ENCODE peak calls at places on chromosomes 2 and 18, in nine cellular contexts. D is CD4-positive, CD25-positive, alpha-beta regulatory T cell; S is aorta; B is cardiac fibroblast; N is fibroblast of the aortic adventitia; V is astrocyte of the spinal cord; R is sigmoid colon; F is mammary epithelial cell; Q is tibial artery. H is an unnamed sample.

GRCh38 chr2:136116111-136116812 is 1.7 kb downstream of the CXCR4 start:
- DNase-seq in D (peak), S (no peak), B (peak), N (no peak), V (no peak), R (peak), F (no peak), Q (peak), H (no peak)

GRCh38 chr2:172464340-172465129 is 37.1 kb downstream of the ITGA6 start:
- DNase-seq in D (no peak), S (no peak), B (no peak), N (no peak), V (no peak), R (no peak), F (peak), Q (no peak), H (no peak)

GRCh38 chr18:46007165-46007564 is 40.0 kb upstream of the EPG5 start:
- DNase-seq in D (no peak), S (no peak), B (no peak), N (no peak), V (no peak), R (no peak), F (no peak), Q (no peak), H (no peak)

GRCh38 chr2:181953773-181954537 is 31.7 kb upstream of the PPP1R1C start:
- DNase-seq in D (peak), S (peak), B (peak), N (peak), V (peak), R (no peak), F (peak), Q (peak), H (no peak)

GRCh38 chr2:239832995-239833727 is 192.0 kb downstream of the NDUFA10 start:
- DNase-seq in D (no peak), S (peak), B (no peak), N (no peak), V (no peak), R (peak), F (no peak), Q (no peak), H (no peak)

GRCh38 chr2:205188516-205189138 is 493.7 kb upstream of the NRP2 start:
- DNase-seq in D (no peak), S (peak), B (peak), N (peak), V (peak), R (peak), F (no peak), Q (peak), H (peak)

GRCh38 chr2:189517847-189518535 is 62.6 kb downstream of the SLC40A1 start:
- DNase-seq in D (no peak), S (no peak), B (peak), N (peak), V (peak), R (no peak), F (peak), Q (no peak), H (peak)

GRCh38 chr18:55284614-55285013 is 303.4 kb downstream of the TCF4 start:
- DNase-seq in D (no peak), S (no peak), B (no peak), N (no peak), V (no peak), R (no peak), F (no peak), Q (no peak), H (no peak)

GRCh38 chr2:58667137-58667774 is 426.1 kb upstream of the FANCL start:
- DNase-seq in D (no peak), S (no peak), B (no peak), N (no peak), V (no peak), R (no peak), F (no peak), Q (no peak), H (no peak)

GRCh38 chr2:97726311-97727064 is 13.1 kb downstream of the ZAP70 start:
- DNase-seq in D (no peak), S (peak), B (peak), N (no peak), V (no peak), R (no peak), F (no peak), Q (no peak), H (no peak)

GRCh38 chr2:38174646-38175096 is 98.7 kb upstream of the CYP1B1 start:
- DNase-seq in D (no peak), S (no peak), B (peak), N (peak), V (peak), R (no peak), F (peak), Q (peak), H (peak)

GRCh38 chr2:218397502-218398436 is 1.9 kb upstream of the CTDSP1 start:
- DNase-seq in D (peak), S (peak), B (peak), N (peak), V (peak), R (peak), F (peak), Q (peak), H (peak)

GRCh38 chr2:98551316-98551715 is 57.0 kb downstream of the COA5 start:
- DNase-seq in D (no peak), S (no peak), B (no peak), N (no peak), V (no peak), R (no peak), F (no peak), Q (peak), H (no peak)

GRCh38 chr2:42846026-42846425 is 53.6 kb upstream of the HAAO start:
- DNase-seq in D (no peak), S (no peak), B (no peak), N (no peak), V (no peak), R (no peak), F (no peak), Q (no peak), H (no peak)

GRCh38 chr2:233062447-233062842 is 2.3 kb downstream of the INPP5D start:
- DNase-seq in D (no peak), S (peak), B (no peak), N (no peak), V (no peak), R (peak), F (no peak), Q (no peak), H (no peak)

GRCh38 chr2:24207359-24207758 is 32.5 kb downstream of the FAM228A start:
- DNase-seq in D (no peak), S (no peak), B (no peak), N (no peak), V (no peak), R (no peak), F (no peak), Q (no peak), H (no peak)

GRCh38 chr18:59062643-59063006 is 77.1 kb upstream of the SEC11C start:
- DNase-seq in D (no peak), S (no peak), B (no peak), N (no peak), V (no peak), R (no peak), F (no peak), Q (no peak), H (no peak)

GRCh38 chr2:235131334-235132305 is 179.8 kb downstream of the SH3BP4 start:
- DNase-seq in D (no peak), S (no peak), B (no peak), N (no peak), V (no peak), R (no peak), F (no peak), Q (no peak), H (no peak)

GRCh38 chr18:50559750-50560680 is at the start of gene MAPK4:
- DNase-seq in D (no peak), S (peak), B (peak), N (peak), V (peak), R (peak), F (peak), Q (no peak), H (no peak)
- H3K4me3 ChIP-seq in D (no peak), S (peak), B (peak), N (peak), V (peak), R (peak), F (peak), Q (peak), H (peak)

GRCh38 chr18:72867721-72868665 is at the start of gene NETO1:
- DNase-seq in D (no peak), S (no peak), B (no peak), N (no peak), V (peak), R (no peak), F (peak), Q (no peak), H (no peak)
- H3K4me3 ChIP-seq in D (no peak), S (peak), B (peak), N (peak), V (peak), R (peak), F (peak), Q (peak), H (peak)

DNA sequence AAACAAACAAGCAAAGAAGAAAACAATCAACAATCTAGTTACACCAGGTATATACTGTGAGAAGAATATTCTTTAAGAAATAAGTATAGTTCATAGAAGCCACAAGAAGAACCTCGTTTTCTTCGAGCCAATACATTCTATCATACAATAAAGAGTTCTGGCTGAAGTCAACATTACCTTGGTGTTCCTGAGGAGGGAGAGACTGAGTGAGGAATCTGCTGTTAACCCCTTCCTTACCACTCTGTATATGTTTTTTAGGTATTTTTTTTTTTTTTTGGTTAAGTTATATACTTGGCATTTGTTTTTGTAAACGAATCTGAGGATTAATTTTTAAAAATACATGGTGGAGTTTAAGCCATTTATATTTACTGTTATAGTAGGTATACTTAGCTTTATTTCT is 412.5 kb downstream of the NUP35 start:
- DNase-seq in D (no peak), S (no peak), B (no peak), N (no peak), V (no peak), R (no peak), F (no peak), Q (no peak), H (no peak)
- H3K4me3 ChIP-seq in D (no peak), S (no peak), B (no peak), N (no peak), V (no peak), R (no peak), F (no peak), Q (no peak), H (no peak)

DNA sequence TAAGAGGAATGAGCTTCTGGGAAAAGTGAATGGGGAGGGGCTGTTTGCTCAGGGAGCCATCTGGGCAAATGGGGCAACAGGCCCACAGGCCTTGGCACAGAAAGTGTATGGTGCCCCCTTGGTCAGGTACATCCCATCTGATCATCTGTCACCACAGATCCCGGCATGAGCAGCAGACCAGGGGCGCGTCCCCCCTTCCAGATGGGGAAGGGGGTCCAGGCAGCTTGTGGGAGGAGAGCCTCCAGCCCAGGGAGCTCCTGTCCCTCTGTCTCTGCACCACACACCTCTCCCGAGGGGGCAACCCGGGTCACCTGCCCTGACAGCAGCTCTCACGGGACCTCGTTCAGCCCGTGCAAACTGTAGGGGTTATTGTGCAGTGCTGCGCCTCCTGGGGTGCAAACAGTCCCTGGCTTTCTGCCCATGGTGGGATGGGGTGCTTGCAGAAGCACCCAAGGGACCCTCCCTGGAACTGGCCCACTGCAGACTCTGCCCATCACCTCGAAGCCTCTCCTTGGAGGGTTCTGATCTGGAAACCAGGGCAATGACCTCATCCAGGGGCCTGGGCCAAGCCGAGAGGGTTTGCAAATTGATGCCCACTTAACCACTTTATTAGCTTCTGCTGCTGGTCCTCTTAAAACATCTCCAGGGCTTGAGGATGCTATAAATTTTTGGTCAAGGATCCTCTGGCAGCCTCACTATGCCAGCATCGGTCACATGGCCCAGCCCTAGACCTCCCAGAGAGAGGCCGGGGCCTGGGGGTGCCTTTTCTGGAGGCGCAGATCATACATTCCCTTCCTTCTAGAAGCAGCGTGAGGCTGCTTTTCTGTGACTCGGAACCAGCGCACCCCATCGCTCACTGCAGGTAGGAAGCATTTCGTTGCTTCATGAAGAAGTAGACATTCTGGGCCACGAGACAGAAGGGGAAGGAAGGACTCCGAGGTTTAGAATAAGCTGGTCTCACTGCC is 7.6 kb upstream of the BOK start:
- DNase-seq in D (no peak), S (no peak), B (no peak), N (no peak), V (no peak), R (no peak), F (no peak), Q (no peak), H (no peak)
- H3K4me3 ChIP-seq in D (no peak), S (no peak), B (no peak), N (no peak), V (no peak), R (no peak), F (no peak), Q (no peak), H (no peak)

GRCh38 chr2:206229642-206230041 is 44.8 kb upstream of the ZDBF2 start:
- DNase-seq in D (no peak), S (no peak), B (no peak), N (peak), V (no peak), R (no peak), F (no peak), Q (no peak), H (no peak)
- H3K4me3 ChIP-seq in D (no peak), S (no peak), B (no peak), N (no peak), V (no peak), R (no peak), F (no peak), Q (no peak), H (no peak)

DNA sequence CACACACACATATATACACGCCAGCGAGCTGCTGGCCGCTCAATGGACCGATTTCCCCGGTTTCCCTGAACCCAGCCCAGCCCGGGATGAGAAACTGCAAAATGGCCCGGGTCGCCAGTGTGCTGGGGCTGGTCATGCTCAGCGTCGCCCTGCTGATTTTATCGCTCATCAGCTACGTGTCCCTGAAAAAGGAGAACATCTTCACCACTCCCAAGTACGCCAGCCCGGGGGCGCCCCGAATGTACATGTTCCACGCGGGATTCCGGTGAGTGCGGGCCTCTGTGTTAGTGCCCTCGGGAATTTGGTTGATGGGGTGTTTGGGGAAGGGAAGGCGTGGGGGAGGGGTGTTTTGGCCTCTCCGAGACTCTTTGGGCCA is 392 bp downstream of the ST8SIA3 start:
- DNase-seq in D (no peak), S (no peak), B (no peak), N (no peak), V (no peak), R (no peak), F (no peak), Q (no peak), H (no peak)
- H3K4me3 ChIP-seq in D (no peak), S (no peak), B (no peak), N (no peak), V (no peak), R (no peak), F (no peak), Q (no peak), H (no peak)

DNA sequence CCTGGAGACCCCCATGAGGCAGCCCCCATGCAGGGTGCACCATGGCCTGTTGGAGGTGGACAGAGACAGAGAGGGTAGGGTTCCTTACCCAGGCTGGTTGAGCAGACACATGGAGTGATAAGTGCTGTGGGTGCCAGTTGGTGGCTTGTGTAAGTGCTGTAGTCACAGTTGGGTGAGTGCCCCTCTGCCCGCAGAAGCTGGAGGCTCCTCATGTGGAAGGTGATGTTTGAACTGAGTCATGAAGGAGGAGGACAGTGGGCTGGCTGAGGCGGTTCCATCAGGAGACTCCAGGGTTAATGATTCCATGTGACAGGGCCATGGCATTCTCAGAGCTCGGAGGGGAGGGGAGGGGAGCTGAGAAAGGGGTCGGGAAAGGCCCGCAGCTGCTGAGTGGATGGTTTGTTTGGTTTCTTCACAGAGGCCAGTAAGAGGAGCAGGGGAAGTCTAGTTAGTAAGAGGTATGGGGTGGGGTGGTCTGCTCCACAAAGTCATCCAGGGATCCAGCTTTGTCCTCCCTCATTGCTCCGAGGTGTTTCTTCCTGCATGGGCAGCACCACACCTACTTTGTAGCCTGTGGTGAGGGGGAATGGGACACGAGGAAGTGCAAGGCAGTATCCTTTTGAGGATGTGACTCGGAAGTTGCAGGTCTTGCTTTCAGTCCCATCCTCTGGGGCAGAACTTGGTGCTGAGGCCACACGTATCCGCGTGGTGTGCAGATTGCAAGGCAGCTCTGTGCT is 13.6 kb downstream of the IMPA2 start:
- DNase-seq in D (no peak), S (peak), B (peak), N (peak), V (no peak), R (peak), F (no peak), Q (no peak), H (no peak)
- H3K4me3 ChIP-seq in D (no peak), S (no peak), B (no peak), N (no peak), V (no peak), R (no peak), F (no peak), Q (no peak), H (no peak)

DNA sequence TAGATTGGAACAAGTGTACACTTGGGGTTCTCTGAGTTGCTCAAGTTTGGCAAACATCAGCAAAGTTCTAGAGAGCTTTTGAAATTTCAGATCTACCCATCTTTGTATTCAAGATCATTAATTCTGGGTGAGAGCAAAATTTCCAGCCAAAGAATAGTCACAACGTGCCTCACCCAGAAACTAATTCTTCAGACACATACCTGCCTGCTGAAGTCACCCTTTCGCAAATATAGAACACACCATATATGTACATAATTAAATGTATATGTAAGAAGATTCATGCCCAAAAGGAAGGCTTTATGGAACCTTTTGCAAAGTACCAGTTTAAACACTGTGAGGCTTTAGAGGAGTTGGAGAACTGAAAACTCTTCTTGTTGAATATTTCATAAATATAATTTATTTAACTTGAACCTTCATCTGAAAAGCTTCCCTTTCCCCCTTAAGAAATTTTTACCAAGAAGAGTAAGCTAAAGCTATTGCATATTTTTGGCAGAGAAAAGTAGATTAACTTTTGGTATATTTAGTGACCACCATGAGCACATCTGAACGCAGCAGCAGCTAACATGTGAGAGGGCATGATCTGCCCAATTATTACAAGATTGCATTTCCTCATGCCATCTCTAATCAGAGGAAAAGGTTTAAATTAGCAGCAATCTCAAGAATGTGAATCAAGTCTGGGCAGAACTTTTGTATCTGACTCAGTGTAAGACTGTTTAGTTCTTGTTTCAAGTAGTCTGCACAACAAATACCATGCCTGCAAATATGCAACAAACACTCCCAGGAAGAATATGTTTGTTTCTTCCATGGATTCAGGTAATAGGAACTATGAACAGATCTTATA is 8.2 kb downstream of the RND3 start:
- DNase-seq in D (no peak), S (no peak), B (peak), N (peak), V (peak), R (no peak), F (peak), Q (no peak), H (no peak)
- H3K4me3 ChIP-seq in D (no peak), S (no peak), B (no peak), N (no peak), V (no peak), R (no peak), F (peak), Q (no peak), H (no peak)

DNA sequence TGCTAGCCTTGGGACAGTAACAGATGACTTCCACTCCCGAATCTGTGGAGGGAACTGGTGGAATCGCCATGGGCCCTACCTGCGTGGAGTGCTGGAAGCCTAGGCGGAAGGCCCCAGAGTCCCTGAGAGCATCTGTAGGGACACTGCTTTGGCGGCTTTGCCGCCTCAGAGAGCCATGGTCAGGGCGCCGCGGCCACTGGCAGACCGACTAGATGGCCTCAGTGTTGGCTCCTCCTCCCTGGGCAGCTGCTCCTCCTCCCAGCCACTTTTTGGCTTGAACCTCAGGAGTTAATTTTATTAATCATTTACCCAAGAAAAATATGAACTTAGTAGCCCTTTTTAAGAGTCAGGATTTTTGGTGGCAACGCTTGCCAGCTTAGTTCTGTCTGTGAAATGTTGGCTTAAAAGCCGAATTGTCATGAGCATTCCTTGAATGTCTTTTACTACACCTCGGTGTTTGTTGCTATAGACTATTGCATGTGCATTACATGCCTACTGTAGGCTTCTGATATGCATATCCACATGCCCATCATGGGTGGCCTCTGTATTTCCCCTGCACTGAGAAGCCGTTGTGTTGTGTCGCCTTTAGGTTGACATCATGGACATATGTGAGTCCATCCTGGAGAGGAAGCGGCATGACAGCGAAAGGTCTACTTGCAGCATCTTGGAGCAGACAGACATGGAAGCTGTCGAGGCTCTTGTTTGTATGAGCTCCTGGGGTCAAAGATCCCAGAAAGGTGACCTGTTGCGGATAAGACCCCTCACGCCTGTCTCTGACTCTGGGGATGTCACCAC is 2.4 kb downstream of the KLF11 start:
- DNase-seq in D (no peak), S (peak), B (no peak), N (peak), V (no peak), R (no peak), F (no peak), Q (no peak), H (no peak)
- H3K4me3 ChIP-seq in D (no peak), S (no peak), B (no peak), N (no peak), V (no peak), R (peak), F (no peak), Q (no peak), H (no peak)

H was measured in skeletal muscle cell.